ENCODE peak calls at places on chromosomes 2 and 18, in five cellular contexts. R, G, I, D and J are unnamed samples.

GRCh38 chr2:237039301-237039906 is 46.3 kb upstream of the COPS8 start:
- DNase-seq in D (no peak), I (no peak), R (no peak), G (no peak), J (no peak)

GRCh38 chr2:29606105-29606871 is 315.1 kb downstream of the ALK start:
- DNase-seq in G (no peak), I (no peak), R (peak), D (no peak), J (no peak)

GRCh38 chr2:241036397-241036963 is 38.1 kb downstream of the SNED1 start:
- DNase-seq in I (no peak), R (peak), G (peak), D (no peak), J (no peak)

GRCh38 chr2:150468350-150468960 is 19.0 kb downstream of the RND3 start:
- DNase-seq in R (no peak), D (no peak), G (no peak), I (no peak), J (no peak)

GRCh38 chr2:202104286-202104870 is 31.3 kb downstream of the KIAA2012 start:
- DNase-seq in G (peak), I (peak), D (peak), R (peak), J (no peak)

GRCh38 chr2:144456680-144457079 is 63.2 kb downstream of the ZEB2 start:
- DNase-seq in I (peak), D (no peak), G (no peak), R (peak), J (no peak)

GRCh38 chr2:69195706-69196105 is 182.7 kb downstream of the ANTXR1 start:
- DNase-seq in I (no peak), G (no peak), D (no peak), R (no peak), J (no peak)

GRCh38 chr18:26621161-26622026 is 73.0 kb upstream of the KCTD1 start:
- DNase-seq in R (peak), G (peak), D (peak), I (peak), J (peak)

GRCh38 chr18:69757733-69758132 is 189.9 kb downstream of the CD226 start:
- DNase-seq in D (no peak), G (no peak), I (no peak), R (peak), J (no peak)

GRCh38 chr2:150191349-150191748 is 296.1 kb downstream of the RND3 start:
- DNase-seq in I (no peak), R (peak), G (no peak), D (no peak), J (no peak)

GRCh38 chr2:46160326-46160725 is 136.9 kb upstream of the EPAS1 start:
- DNase-seq in G (no peak), D (no peak), I (no peak), R (no peak), J (no peak)

GRCh38 chr2:118224888-118225264 is 136.6 kb downstream of the INSIG2 start:
- DNase-seq in R (no peak), I (no peak), G (no peak), D (no peak), J (no peak)

GRCh38 chr2:98915751-98916358 is 20.2 kb downstream of the CRACDL start:
- DNase-seq in G (no peak), R (peak), I (no peak), D (no peak), J (no peak)

GRCh38 chr2:173555833-173556232 is 201.2 kb downstream of the CDCA7 start:
- DNase-seq in I (no peak), G (no peak), R (peak), D (no peak), J (no peak)

GRCh38 chr2:95292623-95293260 is 4.4 kb upstream of the KCNIP3 start:
- DNase-seq in I (no peak), D (no peak), G (no peak), R (no peak), J (no peak)

GRCh38 chr18:11733031-11733430 is 44.0 kb downstream of the GNAL start:
- DNase-seq in G (peak), I (peak), R (peak), D (peak), J (no peak)

GRCh38 chr2:241603686-241604085 is 33.3 kb downstream of the THAP4 start:
- DNase-seq in R (no peak), I (no peak), D (no peak), G (no peak), J (no peak)

GRCh38 chr2:12399244-12399643 is 317.5 kb upstream of the TRIB2 start:
- DNase-seq in R (no peak), I (no peak), D (no peak), G (no peak), J (no peak)
- H3K4me3 ChIP-seq in R (no peak), I (no peak), D (no peak), G (no peak), J (no peak)

GRCh38 chr18:76687271-76688006 is 134.9 kb upstream of the ZNF236 start:
- DNase-seq in D (no peak), G (no peak), I (no peak), R (peak), J (no peak)
- H3K4me3 ChIP-seq in D (no peak), G (no peak), I (no peak), R (no peak), J (no peak)

DNA sequence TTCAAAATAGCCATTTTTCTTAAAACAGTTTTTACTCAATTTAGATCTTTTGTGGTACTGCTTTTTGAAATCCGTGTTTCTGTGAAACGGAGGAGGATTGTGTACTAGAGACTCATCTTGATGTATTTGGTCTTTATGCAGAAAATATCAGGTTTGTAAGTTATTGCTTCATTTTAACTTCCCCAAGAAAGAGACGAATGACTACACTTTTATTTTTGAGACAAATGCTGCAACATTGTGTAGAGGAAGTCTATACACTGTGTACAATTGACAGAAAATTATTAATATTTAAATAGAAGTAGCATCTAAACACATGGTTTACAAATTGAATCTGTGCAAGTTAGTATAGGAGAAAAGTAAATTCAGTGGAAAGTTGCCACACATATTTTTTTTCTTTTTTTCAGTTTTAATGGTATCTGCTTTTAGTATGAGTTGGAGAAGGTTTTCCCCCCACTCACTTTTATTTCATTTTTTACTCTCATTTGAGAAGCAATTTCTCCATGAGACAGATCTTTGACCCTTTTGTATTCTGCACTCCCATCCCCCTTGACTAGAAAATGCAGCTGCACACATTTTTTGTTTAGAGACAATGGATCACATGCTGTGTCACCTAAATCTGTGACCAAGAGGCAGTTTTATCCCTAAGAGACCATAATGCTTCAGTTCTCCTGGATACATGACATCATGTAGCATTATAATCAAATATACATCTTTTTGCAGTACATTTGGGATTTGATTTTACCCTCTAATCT is 200.8 kb upstream of the STON1 start:
- DNase-seq in D (no peak), R (no peak), I (peak), G (no peak), J (no peak)
- H3K4me3 ChIP-seq in D (no peak), R (no peak), I (no peak), G (no peak), J (no peak)

GRCh38 chr2:10704034-10704594 is 14.3 kb upstream of the NOL10 start:
- DNase-seq in G (no peak), D (no peak), I (no peak), R (no peak), J (no peak)
- H3K4me3 ChIP-seq in G (no peak), D (no peak), I (no peak), R (no peak), J (no peak)

DNA sequence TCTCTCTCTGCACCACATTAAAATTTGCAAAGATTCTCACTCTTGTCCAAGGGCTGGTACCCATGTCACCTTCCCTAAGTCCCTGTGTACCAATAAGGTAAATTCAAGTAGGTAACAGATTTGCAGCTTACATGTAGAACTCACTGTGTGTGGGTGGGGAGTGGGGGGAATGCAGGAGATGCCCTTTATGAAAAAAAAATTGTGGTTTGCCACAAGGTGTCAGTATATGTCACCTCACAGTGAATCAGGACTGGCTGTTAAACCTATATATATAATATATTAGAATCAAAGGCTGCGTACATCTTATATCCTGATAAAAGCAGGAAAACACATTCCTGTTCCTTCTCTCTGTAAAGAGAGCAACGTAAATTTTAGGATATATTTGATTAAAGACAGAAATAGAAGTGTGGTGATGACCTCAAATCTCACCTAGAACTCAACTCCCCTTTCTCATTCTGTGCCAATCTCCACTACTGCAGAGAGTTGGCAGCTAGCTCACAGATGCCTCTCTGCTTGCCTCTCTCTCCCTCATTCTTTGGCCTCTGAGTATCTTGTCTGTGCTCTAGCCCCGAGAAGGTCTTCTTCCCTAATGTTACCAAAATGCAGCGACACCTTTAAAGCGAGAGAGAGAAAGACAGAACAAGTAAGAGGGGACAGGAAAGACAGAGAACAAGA is 529 bp downstream of the XDH start:
- DNase-seq in D (no peak), I (no peak), G (no peak), R (no peak), J (no peak)
- H3K4me3 ChIP-seq in D (no peak), I (no peak), G (peak), R (no peak), J (peak)